ENCODE peak calls at places on chromosome 12, in six cellular contexts. Y is fibroblast of villous mesenchyme, N is progenitor cell of endocrine pancreas, X is body of pancreas, P is heart left ventricle, V is kidney. B is an unnamed sample.

GRCh38 chr12:57779736-57780135 is 2.9 kb upstream of the TSFM start:
- DNase-seq in Y (peak), X (no peak), V (no peak), N (no peak), P (no peak), B (no peak)

GRCh38 chr12:131140069-131140435 is 186.3 kb downstream of the ADGRD1 start:
- DNase-seq in X (no peak), P (no peak), N (no peak), Y (no peak), V (no peak), B (no peak)

GRCh38 chr12:64187370-64187769 is 34.7 kb downstream of the KICS2 start:
- DNase-seq in V (no peak), X (no peak), P (no peak), Y (no peak), N (no peak), B (no peak)

GRCh38 chr12:93766371-93766770 is 89.2 kb downstream of the CRADD start:
- DNase-seq in Y (no peak), P (no peak), V (no peak), N (no peak), X (no peak), B (no peak)

GRCh38 chr12:108939594-108939993 is 59.7 kb downstream of the DAO start:
- DNase-seq in P (no peak), V (no peak), X (no peak), Y (peak), N (no peak), B (no peak)

GRCh38 chr12:8011331-8011730 is 21.2 kb upstream of the FOXJ2 start:
- DNase-seq in X (no peak), P (no peak), Y (no peak), V (no peak), N (no peak), B (no peak)

GRCh38 chr12:124655317-124656213 is 88.2 kb upstream of the NCOR2 start:
- DNase-seq in X (peak), N (no peak), Y (peak), V (peak), P (peak), B (peak)

GRCh38 chr12:29638528-29638927 is 141.0 kb upstream of the OVCH1 start:
- DNase-seq in X (no peak), Y (no peak), V (no peak), P (no peak), N (no peak), B (no peak)

GRCh38 chr12:127888948-127889347 is 378.0 kb upstream of the TMEM132C start:
- DNase-seq in P (no peak), Y (peak), X (no peak), N (no peak), V (no peak), B (peak)

GRCh38 chr12:94046626-94047410 is 101.6 kb upstream of the PLXNC1 start:
- DNase-seq in N (no peak), Y (peak), X (no peak), V (no peak), P (no peak), B (no peak)

GRCh38 chr12:6547987-6548386 is 7.9 kb downstream of the IFFO1 start:
- DNase-seq in P (peak), Y (peak), X (no peak), N (no peak), V (no peak), B (peak)

DNA sequence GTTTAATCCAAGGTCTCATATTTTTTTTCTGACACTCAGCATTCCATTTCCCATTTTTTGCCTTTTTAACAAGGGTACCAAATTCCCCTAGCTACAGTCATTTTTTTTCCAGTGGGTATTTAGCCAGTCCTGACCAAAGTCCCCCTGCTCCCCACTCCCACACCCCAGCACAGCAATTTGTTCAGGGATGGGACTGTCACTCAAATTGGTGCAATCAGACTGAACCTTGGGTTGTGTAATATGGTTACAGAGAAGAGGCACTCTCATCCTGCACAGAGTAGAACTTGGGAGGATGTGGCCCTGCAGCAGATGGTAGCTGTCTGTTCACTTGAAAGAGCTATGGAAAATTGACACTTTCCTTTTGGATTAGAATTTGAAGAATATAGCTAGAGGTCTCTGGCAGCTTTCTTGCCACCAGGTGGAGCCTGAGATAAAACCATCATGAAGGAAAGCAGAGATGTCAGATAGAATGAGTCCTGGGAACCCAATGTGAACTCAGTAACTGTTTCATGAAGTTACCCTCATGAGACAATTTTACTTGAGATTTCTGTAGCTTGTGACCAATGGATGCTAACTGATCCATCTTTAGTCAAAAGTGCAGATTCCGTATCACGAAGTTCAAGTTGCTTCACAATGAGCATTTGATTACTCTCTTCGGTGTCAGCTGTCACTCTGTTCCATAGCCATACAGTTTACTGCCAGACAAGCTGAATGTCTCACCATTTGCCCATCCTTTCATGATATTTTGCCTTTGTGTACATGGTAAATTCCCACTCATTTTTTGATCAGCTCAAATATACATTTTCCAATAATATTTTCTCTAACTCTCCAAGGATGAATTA is 394.0 kb upstream of the SYT1 start:
- DNase-seq in P (no peak), V (no peak), N (no peak), X (peak), Y (peak), B (no peak)
- TF ChIP-seq CTCF in P (no peak), V (peak), N (peak), X (peak), Y (peak), B (peak)

GRCh38 chr12:23277831-23278230 is 652.9 kb downstream of the ETNK1 start:
- DNase-seq in X (no peak), Y (no peak), V (no peak), P (no peak), N (no peak), B (no peak)

GRCh38 chr12:23281295-23281694 is 656.3 kb downstream of the ETNK1 start:
- DNase-seq in P (no peak), X (no peak), V (no peak), N (no peak), Y (no peak), B (no peak)

GRCh38 chr12:23282701-23283100 is 657.7 kb downstream of the ETNK1 start:
- DNase-seq in P (no peak), Y (no peak), N (no peak), V (no peak), X (no peak), B (no peak)
- TF ChIP-seq CTCF in P (no peak), Y (no peak), N (no peak), V (no peak), X (no peak), B (no peak)

DNA sequence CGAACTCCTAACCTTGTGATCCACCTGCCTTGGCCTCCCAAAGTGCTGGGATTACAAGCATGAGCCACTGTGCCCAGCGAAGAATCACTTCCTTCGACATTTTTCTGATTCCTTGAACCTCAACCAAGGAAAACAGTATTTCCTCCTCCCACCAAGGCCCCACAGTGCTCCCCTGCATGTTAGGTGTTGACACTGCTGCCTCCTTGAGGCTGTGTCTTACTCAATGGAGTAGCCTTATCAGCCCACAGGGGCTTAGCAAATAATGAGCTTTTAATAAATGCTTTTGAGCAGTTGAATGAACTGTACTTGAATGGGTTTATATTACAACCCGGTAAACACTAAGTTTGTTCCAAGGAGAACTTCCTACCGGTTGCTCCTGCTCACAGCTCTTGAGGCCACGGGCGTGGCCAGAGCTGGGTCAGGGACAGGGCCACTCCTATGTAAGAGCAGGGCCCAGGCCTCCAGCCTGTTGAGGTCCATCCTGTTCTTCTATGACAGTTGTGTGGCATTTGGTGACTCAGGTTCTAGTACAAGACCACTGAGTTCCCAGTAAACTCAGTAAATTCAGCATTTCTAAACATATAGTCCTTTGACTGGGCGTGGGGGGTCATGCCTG is 36.8 kb upstream of the TUBA1A start:
- DNase-seq in P (no peak), V (no peak), X (no peak), N (no peak), Y (peak), B (no peak)
- TF ChIP-seq CTCF in P (no peak), V (no peak), X (no peak), N (no peak), Y (no peak), B (no peak)

GRCh38 chr12:110826592-110827200 is 20.1 kb upstream of the CCDC63 start:
- DNase-seq in N (peak), V (peak), X (peak), Y (peak), P (peak), B (peak)
- TF ChIP-seq CTCF in N (peak), V (peak), X (peak), Y (peak), P (peak), B (peak)

DNA sequence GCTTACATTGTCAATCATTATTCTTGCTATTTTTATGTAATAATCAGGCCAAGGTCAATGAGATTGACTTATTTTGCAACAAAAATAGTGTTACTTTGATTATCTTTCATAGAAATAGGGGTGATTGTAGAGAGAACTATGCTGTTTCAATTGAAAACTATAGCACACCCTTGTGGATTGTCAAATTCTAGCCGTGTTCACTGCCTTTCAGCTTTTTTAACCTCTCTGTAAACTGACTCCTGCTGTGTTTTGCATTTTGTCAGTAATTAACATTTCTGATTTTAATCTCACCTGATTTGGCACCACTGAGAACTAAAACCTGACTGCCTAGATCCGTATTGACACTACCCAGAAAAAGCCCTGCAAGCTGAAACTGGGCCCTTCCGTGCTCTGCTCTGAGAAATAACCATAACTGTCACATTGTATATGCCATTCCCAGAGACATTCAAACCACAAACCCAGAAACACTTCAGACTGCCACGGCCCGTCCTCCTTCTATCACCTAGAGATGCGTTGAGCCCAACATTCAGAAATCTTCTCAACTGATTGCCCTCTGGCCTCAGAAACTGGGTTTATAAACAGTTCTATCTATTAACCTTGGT is 26.6 kb upstream of the ETV6 start:
- DNase-seq in N (no peak), X (no peak), Y (peak), P (no peak), V (no peak), B (no peak)
- TF ChIP-seq CTCF in N (peak), X (peak), Y (peak), P (no peak), V (peak), B (peak)

DNA sequence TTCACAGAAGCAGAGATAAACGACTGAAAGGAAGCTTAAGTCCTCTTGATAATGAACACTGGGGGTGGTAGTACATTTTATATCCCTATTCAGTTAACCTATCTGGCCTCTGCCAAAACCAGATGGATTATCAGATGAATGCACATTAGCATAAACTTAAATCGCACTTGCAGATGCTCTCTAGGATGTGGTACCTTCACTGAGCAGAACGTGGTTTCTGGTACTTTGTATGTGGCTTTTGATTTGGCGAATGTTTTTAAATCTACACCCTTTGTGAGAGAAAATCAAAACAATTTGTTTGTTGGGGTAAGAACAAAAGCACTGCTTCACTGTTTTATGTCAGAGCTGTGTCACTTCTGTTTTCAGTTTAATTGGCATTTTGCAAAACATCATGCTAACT is 21.2 kb upstream of the TAS2R14 start:
- DNase-seq in Y (no peak), V (no peak), N (no peak), P (no peak), X (no peak), B (no peak)
- TF ChIP-seq CTCF in Y (no peak), V (no peak), N (no peak), P (no peak), X (no peak), B (no peak)

GRCh38 chr12:75728826-75729225 is 217.4 kb upstream of the KRR1 start:
- DNase-seq in Y (no peak), P (no peak), N (no peak), X (no peak), V (no peak), B (no peak)

GRCh38 chr12:75727577-75727976 is 216.2 kb upstream of the KRR1 start:
- DNase-seq in Y (no peak), N (no peak), P (no peak), V (no peak), X (no peak), B (no peak)

GRCh38 chr12:75724913-75725312 is 213.5 kb upstream of the KRR1 start:
- DNase-seq in X (no peak), P (no peak), N (no peak), V (no peak), Y (peak), B (no peak)

GRCh38 chr12:75722714-75723200 is 211.3 kb upstream of the KRR1 start:
- DNase-seq in Y (peak), P (no peak), V (no peak), N (no peak), X (peak), B (no peak)

GRCh38 chr12:75725505-75726120 is 214.2 kb upstream of the KRR1 start:
- DNase-seq in Y (peak), X (no peak), V (no peak), N (no peak), P (no peak), B (no peak)
- TF ChIP-seq CTCF in Y (no peak), X (no peak), V (no peak), N (no peak), P (no peak), B (no peak)